ENCODE peak calls at places on chromosomes 4 and X, in four cellular contexts. One of them, this sample, is unnamed.

GRCh38 chr4:184748251-184748652 is 14.4 kb upstream of the CENPU start:
- DNase-seq in GM12878: no peak
- DNase-seq in K562: no peak
- DNase-seq in HepG2: no peak
- DNase-seq in this sample: no peak

GRCh38 chr4:17968721-17969120 is 52.8 kb downstream of the LCORL start:
- DNase-seq in GM12878: no peak
- DNase-seq in K562: no peak
- DNase-seq in HepG2: no peak
- DNase-seq in this sample: no peak

GRCh38 chr4:77473509-77473908 is 132.1 kb upstream of the CXCL13 start:
- DNase-seq in GM12878: no peak
- DNase-seq in K562: peak; percentile 47
- DNase-seq in HepG2: peak; percentile 18
- DNase-seq in this sample: peak; percentile 54

GRCh38 chrX:874061-874460 is 243.5 kb downstream of the SHOX start:
- DNase-seq in GM12878: no peak
- DNase-seq in K562: no peak
- DNase-seq in HepG2: no peak
- DNase-seq in this sample: no peak

GRCh38 chrX:26927419-26927818 is 535.7 kb downstream of the PPP4R3C start:
- DNase-seq in GM12878: no peak
- DNase-seq in K562: no peak
- DNase-seq in HepG2: no peak
- DNase-seq in this sample: no peak

GRCh38 chr4:72352746-72353145 is 216.3 kb downstream of the ADAMTS3 start:
- DNase-seq in GM12878: no peak
- DNase-seq in K562: no peak
- DNase-seq in HepG2: no peak
- DNase-seq in this sample: no peak

GRCh38 chrX:121254336-121254735 is 206.9 kb downstream of the GLUD2 start:
- DNase-seq in GM12878: no peak
- DNase-seq in K562: no peak
- DNase-seq in HepG2: peak; percentile 5
- DNase-seq in this sample: no peak

GRCh38 chrX:78658851-78659744 is at the start of gene RTL3:
- DNase-seq in GM12878: no peak
- DNase-seq in K562: no peak
- DNase-seq in HepG2: no peak
- DNase-seq in this sample: no peak

GRCh38 chr4:187555174-187555573 is 440.4 kb upstream of the ZFP42 start:
- DNase-seq in GM12878: no peak
- DNase-seq in K562: no peak
- DNase-seq in HepG2: no peak
- DNase-seq in this sample: no peak

GRCh38 chr4:137432431-137432830 is 99.9 kb downstream of the PCDH18 start:
- DNase-seq in GM12878: no peak
- DNase-seq in K562: no peak
- DNase-seq in HepG2: no peak
- DNase-seq in this sample: no peak

GRCh38 chrX:80216086-80216485 is 201.5 kb downstream of the TBX22 start:
- DNase-seq in GM12878: no peak
- DNase-seq in K562: no peak
- DNase-seq in HepG2: no peak
- DNase-seq in this sample: no peak

GRCh38 chr4:123976285-123976684 is 579.7 kb downstream of the SPRY1 start:
- DNase-seq in GM12878: no peak
- DNase-seq in K562: no peak
- DNase-seq in HepG2: no peak
- DNase-seq in this sample: no peak

GRCh38 chr4:23747131-23747752 is 142.6 kb downstream of the PPARGC1A start:
- DNase-seq in GM12878: no peak
- DNase-seq in K562: no peak
- DNase-seq in HepG2: no peak
- DNase-seq in this sample: no peak

GRCh38 chr4:160353548-160353947 is 1250.7 kb downstream of the RAPGEF2 start:
- DNase-seq in GM12878: no peak
- DNase-seq in K562: no peak
- DNase-seq in HepG2: no peak
- DNase-seq in this sample: no peak

GRCh38 chrX:11460347-11460746 is 167.1 kb downstream of the AMELX start:
- DNase-seq in GM12878: no peak
- DNase-seq in K562: peak; percentile 34
- DNase-seq in HepG2: no peak
- DNase-seq in this sample: no peak

GRCh38 chr4:55768291-55768690 is 51.3 kb upstream of the EXOC1L start:
- DNase-seq in GM12878: no peak
- DNase-seq in K562: peak; percentile 17
- DNase-seq in HepG2: peak; percentile 20
- DNase-seq in this sample: no peak
- TF ChIP-seq FOXM1 in GM12878: no peak
- TF ChIP-seq FOXM1 in K562: no peak
- TF ChIP-seq FOXM1 in HepG2: no peak
- TF ChIP-seq FOXM1 in this sample: no peak

GRCh38 chr4:141352775-141353544 is 132.3 kb downstream of the ZNF330 start:
- DNase-seq in GM12878: no peak
- DNase-seq in K562: peak; percentile 29
- DNase-seq in HepG2: no peak
- DNase-seq in this sample: no peak
- TF ChIP-seq SP1 in GM12878: no peak
- TF ChIP-seq SP1 in K562: no peak
- TF ChIP-seq SP1 in HepG2: no peak
- TF ChIP-seq SP1 in this sample: no peak

GRCh38 chr4:88697588-88698329 is at the start of gene NAP1L5:
- DNase-seq in GM12878: peak; percentile 7
- DNase-seq in K562: peak; percentile 32
- DNase-seq in HepG2: no peak
- DNase-seq in this sample: no peak

GRCh38 chr4:88698539-88698938 is 910 bp upstream of the NAP1L5 start:
- DNase-seq in GM12878: no peak
- DNase-seq in K562: peak; percentile 45
- DNase-seq in HepG2: no peak
- DNase-seq in this sample: no peak

GRCh38 chr4:88693792-88694191 is 3.8 kb downstream of the NAP1L5 start:
- DNase-seq in GM12878: no peak
- DNase-seq in K562: no peak
- DNase-seq in HepG2: no peak
- DNase-seq in this sample: no peak

GRCh38 chr4:88696620-88697019 is 1.0 kb downstream of the NAP1L5 start:
- DNase-seq in GM12878: no peak
- DNase-seq in K562: no peak
- DNase-seq in HepG2: no peak
- DNase-seq in this sample: no peak

GRCh38 chr4:88697113-88697512 is 516 bp downstream of the NAP1L5 start:
- DNase-seq in GM12878: no peak
- DNase-seq in K562: no peak
- DNase-seq in HepG2: no peak
- DNase-seq in this sample: no peak
- TF ChIP-seq FOXM1 in GM12878: no peak
- TF ChIP-seq FOXM1 in K562: no peak
- TF ChIP-seq FOXM1 in HepG2: no peak
- TF ChIP-seq FOXM1 in this sample: no peak

GRCh38 chr4:54877006-54877405 is 219.2 kb downstream of the KIT start:
- DNase-seq in GM12878: no peak
- DNase-seq in K562: no peak
- DNase-seq in HepG2: no peak
- DNase-seq in this sample: no peak
- TF ChIP-seq SP1 in GM12878: no peak
- TF ChIP-seq SP1 in K562: no peak
- TF ChIP-seq SP1 in HepG2: no peak
- TF ChIP-seq SP1 in this sample: no peak

GRCh38 chr4:104942990-104943758 is 203.5 kb upstream of the TET2 start:
- DNase-seq in GM12878: peak; percentile 55
- DNase-seq in K562: no peak
- DNase-seq in HepG2: no peak
- DNase-seq in this sample: no peak
- TF ChIP-seq FOXM1 in GM12878: peak; percentile 72
- TF ChIP-seq FOXM1 in K562: no peak
- TF ChIP-seq FOXM1 in HepG2: no peak
- TF ChIP-seq FOXM1 in this sample: no peak

DNA sequence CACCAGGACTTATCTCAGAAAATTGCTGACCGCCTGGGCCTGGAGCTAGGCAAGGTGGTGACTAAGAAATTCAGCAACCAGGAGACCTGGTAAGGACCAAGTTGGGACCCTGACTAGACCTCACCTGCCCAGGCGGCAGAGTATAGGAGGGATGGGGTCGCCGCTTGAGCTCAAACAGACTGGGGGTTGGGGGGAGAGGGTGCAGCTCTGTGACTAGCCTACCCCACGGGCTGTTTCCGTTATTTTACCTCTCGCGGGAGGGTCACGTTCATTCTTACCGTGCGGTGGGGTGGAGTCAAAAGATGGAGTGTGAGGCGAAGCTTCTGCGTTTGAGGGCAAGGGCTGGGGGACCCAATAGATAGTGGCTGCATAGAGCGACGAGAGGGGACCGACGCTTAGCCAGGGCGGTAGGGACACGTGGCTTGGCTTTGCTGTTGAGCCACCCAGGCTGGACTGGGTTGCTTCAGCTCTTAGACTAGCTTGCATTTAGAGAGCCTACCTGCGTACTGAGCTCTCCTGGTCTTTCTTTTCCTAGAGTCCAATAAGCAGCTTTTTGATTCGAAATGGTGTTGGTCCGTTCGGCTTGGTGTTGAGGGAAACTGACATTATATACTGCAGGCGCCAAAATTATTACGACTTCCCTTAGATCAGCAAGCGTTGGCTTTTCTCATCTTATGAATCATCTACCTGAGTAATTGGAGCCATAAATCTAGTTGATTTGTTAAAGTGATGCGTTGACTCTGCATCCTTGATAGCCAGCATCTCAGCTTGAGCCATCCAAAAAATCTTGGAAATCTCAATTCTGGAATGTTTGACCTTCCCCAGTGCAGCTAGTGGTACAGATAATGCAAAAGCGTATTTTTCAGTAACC is 587 bp downstream of the PRPS1 start:
- DNase-seq in GM12878: no peak
- DNase-seq in K562: peak; percentile 50
- DNase-seq in HepG2: peak; percentile 25
- DNase-seq in this sample: peak; percentile 47
- TF ChIP-seq SP1 in GM12878: no peak
- TF ChIP-seq SP1 in K562: no peak
- TF ChIP-seq SP1 in HepG2: no peak
- TF ChIP-seq SP1 in this sample: no peak

DNA sequence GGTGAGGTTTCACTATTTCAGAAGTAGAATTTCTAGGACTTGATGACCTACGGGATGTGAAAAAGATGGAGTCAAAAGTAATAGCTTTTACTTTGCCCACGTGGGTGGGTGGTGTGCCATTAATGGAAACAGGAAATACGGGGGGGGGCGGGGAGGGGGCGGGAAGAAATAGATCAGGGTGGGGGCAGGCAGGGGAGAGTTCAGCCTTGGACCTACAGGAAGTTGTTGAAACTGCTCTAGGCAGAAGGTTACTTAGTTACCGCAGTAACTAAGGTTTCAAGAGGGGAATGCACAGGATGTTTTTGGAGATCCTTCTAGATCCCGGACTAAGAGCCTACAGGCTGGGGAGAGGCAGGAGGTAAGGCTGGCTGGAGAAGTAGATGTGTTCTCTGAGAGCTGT is 3.6 kb upstream of the FHL1 start:
- DNase-seq in GM12878: no peak
- DNase-seq in K562: no peak
- DNase-seq in HepG2: no peak
- DNase-seq in this sample: no peak
- TF ChIP-seq FOXM1 in GM12878: no peak
- TF ChIP-seq FOXM1 in K562: no peak
- TF ChIP-seq FOXM1 in HepG2: no peak
- TF ChIP-seq FOXM1 in this sample: no peak

GRCh38 chr4:25290490-25291067 is 22.0 kb upstream of the ZCCHC4 start:
- DNase-seq in GM12878: no peak
- DNase-seq in K562: no peak
- DNase-seq in HepG2: peak; percentile 44
- DNase-seq in this sample: no peak
- TF ChIP-seq SP1 in GM12878: no peak
- TF ChIP-seq SP1 in K562: no peak
- TF ChIP-seq SP1 in HepG2: no peak
- TF ChIP-seq SP1 in this sample: no peak

GRCh38 chrX:130330706-130331105 is 9.0 kb upstream of the SLC25A14 start:
- DNase-seq in GM12878: peak; percentile 5
- DNase-seq in K562: peak; percentile 63
- DNase-seq in HepG2: peak; percentile 43
- DNase-seq in this sample: peak; percentile 81
- TF ChIP-seq FOXM1 in GM12878: no peak
- TF ChIP-seq FOXM1 in K562: no peak
- TF ChIP-seq FOXM1 in HepG2: no peak
- TF ChIP-seq FOXM1 in this sample: no peak

GRCh38 chr4:142407569-142407968 is 438.5 kb downstream of the INPP4B start:
- DNase-seq in GM12878: no peak
- DNase-seq in K562: no peak
- DNase-seq in HepG2: no peak
- DNase-seq in this sample: no peak
- TF ChIP-seq SP1 in GM12878: no peak
- TF ChIP-seq SP1 in K562: no peak
- TF ChIP-seq SP1 in HepG2: no peak
- TF ChIP-seq SP1 in this sample: no peak

This sample was measured in HEK293T.